ENCODE peak calls at places on chromosome 2, in eight cellular contexts. One of them, this sample, is unnamed.
A peak's percentile ranks its signal among the peaks of the same experiment; 100 is the strongest.

GRCh38 chr2:171185941-171186340 is 25.2 kb upstream of the TLK1 start:
- DNase-seq in cardiac fibroblast: peak; percentile 49
- DNase-seq in IMR-90: peak; percentile 87
- DNase-seq in pancreas: no peak
- DNase-seq in H9: no peak
- DNase-seq in A549: no peak
- DNase-seq in GM10248: no peak
- DNase-seq in AG04450: peak; percentile 47
- DNase-seq in this sample: peak; percentile 16

GRCh38 chr2:152336854-152337510 is 2.0 kb downstream of the FMNL2 start:
- DNase-seq in AG04450: no peak
- DNase-seq in pancreas: no peak
- DNase-seq in cardiac fibroblast: peak; percentile 58
- DNase-seq in IMR-90: peak; percentile 53
- DNase-seq in H9: peak; percentile 40
- DNase-seq in A549: peak; percentile 36
- DNase-seq in GM10248: no peak
- DNase-seq in this sample: peak; percentile 77

GRCh38 chr2:212958757-212959295 is 192.6 kb downstream of the IKZF2 start:
- DNase-seq in H9: no peak
- DNase-seq in pancreas: no peak
- DNase-seq in cardiac fibroblast: peak; percentile 38
- DNase-seq in AG04450: no peak
- DNase-seq in IMR-90: peak; percentile 45
- DNase-seq in A549: no peak
- DNase-seq in GM10248: no peak
- DNase-seq in this sample: no peak

GRCh38 chr2:237159006-237159897 is 73.6 kb downstream of the COPS8 start:
- DNase-seq in cardiac fibroblast: peak; percentile 61
- DNase-seq in GM10248: no peak
- DNase-seq in A549: no peak
- DNase-seq in H9: no peak
- DNase-seq in AG04450: no peak
- DNase-seq in IMR-90: no peak
- DNase-seq in pancreas: no peak
- DNase-seq in this sample: no peak

GRCh38 chr2:28296243-28296642 is 96.4 kb upstream of the FOSL2 start:
- DNase-seq in IMR-90: peak; percentile 87
- DNase-seq in pancreas: no peak
- DNase-seq in GM10248: no peak
- DNase-seq in AG04450: no peak
- DNase-seq in H9: no peak
- DNase-seq in cardiac fibroblast: no peak
- DNase-seq in A549: peak; percentile 44
- DNase-seq in this sample: no peak

GRCh38 chr2:120693121-120693520 is 42.5 kb upstream of the GLI2 start:
- DNase-seq in AG04450: no peak
- DNase-seq in A549: no peak
- DNase-seq in GM10248: no peak
- DNase-seq in H9: no peak
- DNase-seq in IMR-90: peak; percentile 47
- DNase-seq in pancreas: peak; percentile 1
- DNase-seq in cardiac fibroblast: no peak
- DNase-seq in this sample: no peak

GRCh38 chr2:120520929-120521912 is 175.3 kb downstream of the INHBB start:
- DNase-seq in IMR-90: peak; percentile 26
- DNase-seq in GM10248: peak; percentile 41
- DNase-seq in pancreas: no peak
- DNase-seq in AG04450: no peak
- DNase-seq in H9: peak; percentile 69
- DNase-seq in cardiac fibroblast: peak; percentile 47
- DNase-seq in A549: peak; percentile 64
- DNase-seq in this sample: no peak

GRCh38 chr2:51350100-51350499 is 318.2 kb upstream of the NRXN1 start:
- DNase-seq in AG04450: peak; percentile 63
- DNase-seq in A549: peak; percentile 22
- DNase-seq in cardiac fibroblast: peak; percentile 59
- DNase-seq in H9: no peak
- DNase-seq in IMR-90: peak; percentile 91
- DNase-seq in pancreas: no peak
- DNase-seq in GM10248: no peak
- DNase-seq in this sample: no peak

DNA sequence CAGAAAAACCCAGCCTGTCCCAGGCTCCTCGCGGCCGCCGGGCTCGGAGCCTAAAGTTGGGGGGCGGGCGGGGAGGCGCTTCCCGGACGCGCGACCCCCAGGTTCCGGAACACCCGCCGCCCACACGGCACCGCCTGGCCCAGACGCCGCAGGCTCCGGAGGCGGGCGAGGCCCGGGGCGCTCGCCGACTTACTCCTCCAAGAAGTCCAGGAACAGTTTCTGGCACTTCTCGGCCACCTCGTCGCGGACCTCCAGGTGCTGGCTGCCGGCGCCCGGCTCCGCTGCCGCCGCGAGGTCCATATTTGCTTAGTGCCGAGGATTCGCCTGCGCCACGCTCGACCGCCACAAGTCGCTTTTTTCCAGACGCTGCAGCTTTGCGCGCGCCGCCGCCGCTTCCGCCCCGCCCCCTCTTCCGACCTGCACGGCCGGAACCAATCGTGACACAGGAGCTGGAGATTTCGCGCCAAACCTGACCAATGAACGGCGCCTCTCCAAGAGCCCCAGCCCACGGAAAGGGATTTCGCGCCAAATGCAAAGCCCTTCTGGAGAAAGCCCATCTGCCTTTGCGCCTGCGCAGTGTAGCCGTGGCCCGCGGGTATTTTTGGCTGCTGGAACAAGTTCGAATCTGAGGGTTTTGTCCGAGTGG is at the start of gene MCM6:
- DNase-seq in IMR-90: peak; percentile 99
- DNase-seq in H9: peak; percentile 99
- DNase-seq in pancreas: peak; percentile 99
- DNase-seq in cardiac fibroblast: peak; percentile 100
- DNase-seq in AG04450: peak; percentile 98
- DNase-seq in GM10248: peak; percentile 98
- DNase-seq in A549: peak; percentile 99
- DNase-seq in this sample: peak; percentile 97
- TF ChIP-seq CTCF in IMR-90: no peak
- TF ChIP-seq CTCF in H9: no peak
- TF ChIP-seq CTCF in pancreas: no peak
- TF ChIP-seq CTCF in cardiac fibroblast: no peak
- TF ChIP-seq CTCF in AG04450: no peak
- TF ChIP-seq CTCF in GM10248: no peak
- TF ChIP-seq CTCF in A549: no peak
- TF ChIP-seq CTCF in this sample: no peak

GRCh38 chr2:204024503-204024902 is 87.9 kb downstream of the ICOS start:
- DNase-seq in A549: peak; percentile 32
- DNase-seq in IMR-90: peak; percentile 20
- DNase-seq in pancreas: no peak
- DNase-seq in H9: no peak
- DNase-seq in AG04450: no peak
- DNase-seq in cardiac fibroblast: peak; percentile 27
- DNase-seq in GM10248: no peak
- DNase-seq in this sample: no peak
- TF ChIP-seq CTCF in A549: peak; percentile 63
- TF ChIP-seq CTCF in IMR-90: peak; percentile 55
- TF ChIP-seq CTCF in pancreas: peak; percentile 25
- TF ChIP-seq CTCF in H9: peak; percentile 79
- TF ChIP-seq CTCF in AG04450: peak; percentile 63
- TF ChIP-seq CTCF in cardiac fibroblast: peak; percentile 56
- TF ChIP-seq CTCF in GM10248: peak; percentile 61
- TF ChIP-seq CTCF in this sample: peak; percentile 60

GRCh38 chr2:164060031-164060430 is 324.2 kb upstream of the FIGN start:
- DNase-seq in cardiac fibroblast: no peak
- DNase-seq in IMR-90: no peak
- DNase-seq in AG04450: no peak
- DNase-seq in A549: no peak
- DNase-seq in pancreas: no peak
- DNase-seq in GM10248: no peak
- DNase-seq in H9: no peak
- DNase-seq in this sample: no peak

GRCh38 chr2:164055623-164056022 is 319.8 kb upstream of the FIGN start:
- DNase-seq in GM10248: no peak
- DNase-seq in cardiac fibroblast: no peak
- DNase-seq in AG04450: no peak
- DNase-seq in pancreas: no peak
- DNase-seq in IMR-90: no peak
- DNase-seq in H9: no peak
- DNase-seq in A549: no peak
- DNase-seq in this sample: no peak

GRCh38 chr2:164066095-164066494 is 330.3 kb upstream of the FIGN start:
- DNase-seq in pancreas: no peak
- DNase-seq in AG04450: no peak
- DNase-seq in cardiac fibroblast: no peak
- DNase-seq in A549: no peak
- DNase-seq in IMR-90: no peak
- DNase-seq in H9: no peak
- DNase-seq in GM10248: no peak
- DNase-seq in this sample: no peak

GRCh38 chr2:164065038-164065437 is 329.2 kb upstream of the FIGN start:
- DNase-seq in AG04450: no peak
- DNase-seq in H9: no peak
- DNase-seq in GM10248: no peak
- DNase-seq in pancreas: no peak
- DNase-seq in cardiac fibroblast: no peak
- DNase-seq in IMR-90: no peak
- DNase-seq in A549: no peak
- DNase-seq in this sample: no peak

GRCh38 chr2:164061129-164061746 is 325.4 kb upstream of the FIGN start:
- DNase-seq in H9: peak; percentile 65
- DNase-seq in pancreas: no peak
- DNase-seq in A549: peak; percentile 29
- DNase-seq in AG04450: no peak
- DNase-seq in cardiac fibroblast: peak; percentile 54
- DNase-seq in GM10248: peak; percentile 22
- DNase-seq in IMR-90: peak; percentile 21
- DNase-seq in this sample: no peak
- TF ChIP-seq CTCF in H9: peak; percentile 89
- TF ChIP-seq CTCF in pancreas: peak; percentile 52
- TF ChIP-seq CTCF in A549: peak; percentile 78
- TF ChIP-seq CTCF in AG04450: peak; percentile 66
- TF ChIP-seq CTCF in cardiac fibroblast: peak; percentile 65
- TF ChIP-seq CTCF in GM10248: peak; percentile 68
- TF ChIP-seq CTCF in IMR-90: peak; percentile 66
- TF ChIP-seq CTCF in this sample: peak; percentile 59

GRCh38 chr2:240810621-240811020 is 9.4 kb downstream of the KIF1A start:
- DNase-seq in AG04450: no peak
- DNase-seq in IMR-90: no peak
- DNase-seq in A549: no peak
- DNase-seq in GM10248: no peak
- DNase-seq in cardiac fibroblast: no peak
- DNase-seq in pancreas: no peak
- DNase-seq in H9: peak; percentile 19
- DNase-seq in this sample: no peak

GRCh38 chr2:240812301-240812680 is 7.7 kb downstream of the KIF1A start:
- DNase-seq in AG04450: no peak
- DNase-seq in A549: no peak
- DNase-seq in GM10248: no peak
- DNase-seq in cardiac fibroblast: no peak
- DNase-seq in IMR-90: no peak
- DNase-seq in H9: peak; percentile 17
- DNase-seq in pancreas: no peak
- DNase-seq in this sample: no peak

GRCh38 chr2:240811346-240812300 is 8.4 kb downstream of the KIF1A start:
- DNase-seq in cardiac fibroblast: no peak
- DNase-seq in GM10248: no peak
- DNase-seq in A549: no peak
- DNase-seq in pancreas: no peak
- DNase-seq in AG04450: no peak
- DNase-seq in IMR-90: no peak
- DNase-seq in H9: peak; percentile 24
- DNase-seq in this sample: no peak

GRCh38 chr2:240809276-240809675 is 10.7 kb downstream of the KIF1A start:
- DNase-seq in H9: no peak
- DNase-seq in IMR-90: no peak
- DNase-seq in GM10248: no peak
- DNase-seq in pancreas: no peak
- DNase-seq in A549: no peak
- DNase-seq in AG04450: no peak
- DNase-seq in cardiac fibroblast: no peak
- DNase-seq in this sample: no peak

DNA sequence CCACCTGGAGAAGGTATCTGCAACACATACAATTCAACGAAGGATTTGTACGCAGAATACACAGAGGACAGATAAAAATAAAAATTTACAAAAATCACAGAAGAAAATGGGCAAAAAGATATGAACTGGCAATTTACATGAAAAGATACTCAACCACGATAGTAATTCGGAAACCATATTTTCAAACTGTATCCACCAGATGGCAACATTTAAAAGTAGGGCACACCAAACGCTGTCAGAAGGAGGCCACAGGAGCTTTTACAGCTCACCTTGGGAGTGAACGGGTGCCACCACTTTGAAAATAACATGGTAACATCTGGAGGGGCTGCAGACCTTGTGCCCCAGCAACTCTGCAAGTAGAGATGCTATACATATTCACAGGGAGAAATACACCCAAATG is 9.8 kb downstream of the KIF1A start:
- DNase-seq in cardiac fibroblast: no peak
- DNase-seq in AG04450: no peak
- DNase-seq in IMR-90: no peak
- DNase-seq in GM10248: no peak
- DNase-seq in A549: peak; percentile 27
- DNase-seq in pancreas: no peak
- DNase-seq in H9: no peak
- DNase-seq in this sample: no peak
- TF ChIP-seq CTCF in cardiac fibroblast: no peak
- TF ChIP-seq CTCF in AG04450: peak; percentile 18
- TF ChIP-seq CTCF in IMR-90: no peak
- TF ChIP-seq CTCF in GM10248: no peak
- TF ChIP-seq CTCF in A549: peak; percentile 39
- TF ChIP-seq CTCF in pancreas: no peak
- TF ChIP-seq CTCF in H9: peak; percentile 33
- TF ChIP-seq CTCF in this sample: no peak

DNA sequence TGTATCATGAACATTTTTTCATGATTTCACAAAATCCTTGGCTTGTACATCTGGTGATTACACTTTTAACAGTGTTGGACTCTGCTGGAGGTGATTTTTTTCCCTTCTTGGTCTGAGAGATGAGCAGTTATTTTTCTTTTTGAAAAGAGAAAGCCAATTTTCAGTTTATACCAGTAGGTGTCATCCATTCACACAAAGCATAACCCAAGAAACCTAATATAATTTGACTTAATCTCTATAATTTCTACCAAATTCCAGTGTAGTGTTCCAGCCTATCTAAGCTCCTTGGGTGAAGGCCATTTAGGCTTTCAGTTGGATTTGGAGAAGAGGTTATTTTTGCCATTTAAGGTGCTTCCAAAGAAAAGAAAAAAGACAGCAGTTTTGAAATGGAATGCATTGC is 7.7 kb upstream of the ICOS start:
- DNase-seq in GM10248: no peak
- DNase-seq in IMR-90: peak; percentile 5
- DNase-seq in pancreas: no peak
- DNase-seq in AG04450: no peak
- DNase-seq in A549: no peak
- DNase-seq in cardiac fibroblast: peak; percentile 29
- DNase-seq in H9: no peak
- DNase-seq in this sample: no peak
- TF ChIP-seq CTCF in GM10248: peak; percentile 33
- TF ChIP-seq CTCF in IMR-90: peak; percentile 35
- TF ChIP-seq CTCF in pancreas: no peak
- TF ChIP-seq CTCF in AG04450: peak; percentile 43
- TF ChIP-seq CTCF in A549: peak; percentile 35
- TF ChIP-seq CTCF in cardiac fibroblast: peak; percentile 34
- TF ChIP-seq CTCF in H9: peak; percentile 50
- TF ChIP-seq CTCF in this sample: peak; percentile 22

GRCh38 chr2:219252084-219252483 is 959 bp upstream of the TUBA4B start:
- DNase-seq in IMR-90: no peak
- DNase-seq in pancreas: no peak
- DNase-seq in H9: no peak
- DNase-seq in cardiac fibroblast: no peak
- DNase-seq in AG04450: no peak
- DNase-seq in A549: no peak
- DNase-seq in GM10248: no peak
- DNase-seq in this sample: no peak
- TF ChIP-seq CTCF in IMR-90: no peak
- TF ChIP-seq CTCF in pancreas: no peak
- TF ChIP-seq CTCF in H9: no peak
- TF ChIP-seq CTCF in cardiac fibroblast: no peak
- TF ChIP-seq CTCF in AG04450: no peak
- TF ChIP-seq CTCF in A549: no peak
- TF ChIP-seq CTCF in GM10248: no peak
- TF ChIP-seq CTCF in this sample: no peak

This sample was measured in AG09319.